ENCODE peak calls at places on chromosome 1, in seven cellular contexts. E is CD4-positive, alpha-beta T cell; G is body of pancreas; Q is A549; B is GM23338; I is heart right ventricle; T is RWPE1. U is an unnamed sample.

GRCh38 chr1:23779826-23780371 is 1.7 kb downstream of the PITHD1 start:
- DNase-seq in E (no peak), G (no peak), Q (peak; percentile 36), B (no peak), I (no peak), T (peak; percentile 64), U (no peak)

GRCh38 chr1:202941372-202941771 is 14.3 kb upstream of the KLHL12 start:
- DNase-seq in E (no peak), G (no peak), Q (no peak), B (no peak), I (no peak), T (no peak), U (no peak)

GRCh38 chr1:241215203-241215602 is 141.8 kb downstream of the RGS7 start:
- DNase-seq in E (no peak), G (no peak), Q (no peak), B (no peak), I (no peak), T (peak; percentile 16), U (no peak)

GRCh38 chr1:9317591-9318331 is 25.1 kb downstream of the SPSB1 start:
- DNase-seq in E (no peak), G (no peak), Q (peak; percentile 45), B (no peak), I (no peak), T (peak; percentile 40), U (peak; percentile 73)

GRCh38 chr1:191852907-191853306 is 305.4 kb upstream of the RGS18 start:
- DNase-seq in E (no peak), G (no peak), Q (no peak), B (peak; percentile 45), I (no peak), T (no peak), U (no peak)

GRCh38 chr1:91406773-91407389 is 2.2 kb upstream of the HFM1 start:
- DNase-seq in E (no peak), G (peak; percentile 10), Q (peak; percentile 14), B (peak; percentile 22), I (no peak), T (no peak), U (no peak)

GRCh38 chr1:111738436-111739221 is 566 bp downstream of the INKA2 start:
- DNase-seq in E (no peak), G (peak; percentile 70), Q (peak; percentile 67), B (peak; percentile 74), I (peak; percentile 85), T (peak; percentile 68), U (peak; percentile 81)

GRCh38 chr1:248622491-248623106 is 12.3 kb downstream of the OR2T11 start:
- DNase-seq in E (no peak), G (no peak), Q (peak; percentile 54), B (peak; percentile 6), I (no peak), T (peak; percentile 28), U (no peak)

GRCh38 chr1:184940226-184940625 is 34.1 kb downstream of the NIBAN1 start:
- DNase-seq in E (no peak), G (no peak), Q (no peak), B (no peak), I (no peak), T (no peak), U (no peak)

GRCh38 chr1:51316764-51317120 is 13.6 kb downstream of the TTC39A start:
- DNase-seq in E (no peak), G (peak; percentile 49), Q (no peak), B (no peak), I (no peak), T (no peak), U (no peak)

GRCh38 chr1:26387447-26387846 is 14.9 kb upstream of the ZNF683 start:
- DNase-seq in E (no peak), G (no peak), Q (peak; percentile 64), B (no peak), I (no peak), T (no peak), U (no peak)

GRCh38 chr1:53450225-53450624 is 9.0 kb upstream of the DMRTB1 start:
- DNase-seq in E (no peak), G (no peak), Q (no peak), B (peak; percentile 63), I (no peak), T (no peak), U (no peak)

GRCh38 chr1:236535656-236536293 is 12.0 kb downstream of the LGALS8 start:
- DNase-seq in E (no peak), G (no peak), Q (no peak), B (no peak), I (no peak), T (no peak), U (no peak)

GRCh38 chr1:55138740-55139283 is 76.4 kb downstream of the USP24 start:
- DNase-seq in E (no peak), G (no peak), Q (no peak), B (no peak), I (no peak), T (no peak), U (no peak)

GRCh38 chr1:174654553-174654952 is 206.8 kb downstream of the GPR52 start:
- DNase-seq in E (no peak), G (no peak), Q (no peak), B (no peak), I (no peak), T (no peak), U (no peak)

GRCh38 chr1:53642607-53643006 is 96.4 kb downstream of the GLIS1 start:
- DNase-seq in E (no peak), G (no peak), Q (no peak), B (no peak), I (no peak), T (no peak), U (no peak)

DNA sequence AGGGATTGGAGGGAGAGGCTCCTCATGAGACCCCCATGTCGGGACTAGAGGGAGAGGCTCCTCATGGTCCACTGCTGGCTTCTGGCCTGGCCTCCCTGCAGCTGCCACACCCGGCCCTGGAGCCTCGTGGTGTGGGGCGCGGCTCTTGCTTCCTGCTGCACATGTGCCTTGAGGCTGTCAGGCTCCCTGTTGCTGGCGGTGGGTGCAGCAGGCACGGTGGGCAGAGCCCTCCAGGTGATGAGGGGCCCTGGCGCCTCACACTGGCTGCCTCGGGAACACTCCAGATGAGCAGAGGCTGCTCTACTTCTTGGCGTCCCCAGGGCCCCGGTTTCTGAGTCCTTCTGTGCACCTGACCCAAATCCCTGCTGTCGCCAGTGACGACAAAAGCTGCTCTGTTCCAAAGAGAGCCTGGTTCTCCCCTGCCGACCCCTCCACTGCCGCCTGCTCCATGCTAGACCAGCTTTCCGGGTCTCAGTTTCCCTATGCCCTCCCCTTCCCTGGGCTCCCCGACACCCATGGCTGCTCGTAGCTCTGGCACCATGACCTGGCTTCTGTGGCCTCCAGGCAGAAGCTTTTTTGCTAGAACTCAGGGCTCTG is 9.7 kb upstream of the ATAD3B start:
- DNase-seq in E (no peak), G (peak; percentile 23), Q (no peak), B (no peak), I (no peak), T (no peak), U (peak; percentile 6)
- TF ChIP-seq CTCF in E (no peak), G (no peak), Q (no peak), B (no peak), I (no peak), T (no peak), U (no peak)

DNA sequence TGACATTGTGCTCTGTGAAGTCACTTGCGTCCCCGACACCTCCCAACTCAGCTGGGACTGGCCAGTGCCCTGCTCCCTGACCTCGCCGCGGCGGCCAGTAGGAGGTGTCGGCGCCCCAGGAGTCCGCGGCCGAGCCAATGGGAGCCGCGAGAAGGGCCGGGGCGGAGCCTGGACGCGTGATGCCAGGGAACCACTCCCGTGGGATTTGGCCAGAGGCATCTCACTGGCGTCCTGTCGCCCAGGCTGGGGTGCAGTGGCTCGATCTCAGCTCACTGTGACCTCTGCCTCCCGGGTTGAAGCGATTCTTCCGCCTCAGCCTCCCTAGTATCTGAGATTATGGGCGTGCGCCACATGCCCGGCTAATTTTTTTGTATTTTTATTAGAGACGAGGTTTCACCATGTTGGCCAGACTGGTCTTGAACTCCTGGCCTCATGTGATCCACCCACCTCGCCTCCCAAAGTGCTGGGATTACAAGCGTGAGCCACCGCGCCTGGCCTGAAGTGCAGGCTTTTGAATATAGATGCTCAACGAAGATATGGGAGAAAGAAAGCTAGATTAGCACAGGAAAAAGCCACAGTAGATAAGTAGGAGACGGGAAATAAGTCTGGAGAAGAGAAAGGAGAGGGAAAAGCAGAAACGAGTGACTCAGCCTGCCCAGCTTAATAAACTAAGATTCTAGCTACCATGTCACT is 38.0 kb downstream of the ZBTB8OS start:
- DNase-seq in E (no peak), G (peak; percentile 94), Q (peak; percentile 83), B (peak; percentile 95), I (peak; percentile 89), T (peak; percentile 84), U (peak; percentile 89)
- H3K27ac ChIP-seq in E (no peak overlapping the region), G (no peak overlapping the region), Q (peak overlapping the region; percentile 85), B (peak overlapping the region; percentile 20), I (peak overlapping the region; percentile 82), T (peak overlapping the region; percentile 31), U (no peak overlapping the region)

GRCh38 chr1:228464487-228464983 is 22.6 kb upstream of the RNF187 start:
- DNase-seq in E (peak; percentile 81), G (peak; percentile 58), Q (peak; percentile 75), B (peak; percentile 97), I (peak; percentile 59), T (peak; percentile 88), U (peak; percentile 42)

GRCh38 chr1:228463009-228463558 is 24.1 kb upstream of the RNF187 start:
- DNase-seq in E (no peak), G (no peak), Q (no peak), B (no peak), I (no peak), T (no peak), U (no peak)

GRCh38 chr1:228465134-228465533 is 22.0 kb upstream of the RNF187 start:
- DNase-seq in E (no peak), G (no peak), Q (no peak), B (peak; percentile 28), I (no peak), T (no peak), U (no peak)

GRCh38 chr1:228462560-228462959 is 24.6 kb upstream of the RNF187 start:
- DNase-seq in E (no peak), G (no peak), Q (no peak), B (no peak), I (no peak), T (no peak), U (no peak)

DNA sequence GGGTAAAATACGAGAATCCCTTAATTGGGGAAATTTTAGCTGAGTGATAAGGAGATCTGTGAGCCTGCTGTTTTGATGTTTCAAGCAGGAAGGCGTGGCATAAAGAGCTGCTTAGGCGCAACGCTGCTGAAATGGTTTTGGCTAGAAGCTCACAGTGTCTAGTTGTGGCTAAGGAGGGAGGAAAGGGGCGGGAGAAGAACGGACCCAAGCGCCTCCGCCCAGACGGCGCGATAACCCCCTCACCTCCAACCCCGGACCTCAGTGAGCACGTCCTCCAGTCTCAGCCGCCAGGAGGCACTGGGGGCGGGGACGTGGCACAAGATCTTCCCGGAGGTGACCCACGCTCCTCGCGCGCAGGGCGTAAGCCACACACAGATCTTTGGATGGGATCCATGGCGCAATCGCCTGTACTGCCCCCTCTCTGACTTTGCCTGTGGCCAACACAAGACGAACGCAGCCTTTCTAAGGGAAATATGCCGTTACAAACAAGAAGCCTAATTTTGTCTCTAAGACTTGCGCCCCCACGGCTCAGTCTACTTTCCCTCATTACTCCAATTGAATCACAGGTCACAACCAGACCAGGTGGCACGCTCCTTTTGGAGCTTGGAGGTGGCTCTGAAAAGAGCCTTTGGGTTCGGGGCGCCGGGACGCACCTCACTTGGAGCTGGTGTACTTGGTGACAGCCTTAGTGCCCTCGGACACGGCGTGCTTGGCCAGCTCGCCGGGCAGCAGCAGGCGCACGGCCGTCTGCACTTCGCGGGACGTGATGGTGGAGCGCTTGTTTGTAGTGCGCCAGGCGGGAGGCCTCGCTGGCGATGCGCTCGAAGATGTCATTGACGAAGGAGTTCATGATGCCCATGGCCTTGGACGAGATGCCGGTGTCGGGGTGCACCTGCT is 23.4 kb upstream of the RNF187 start:
- DNase-seq in E (no peak), G (no peak), Q (peak; percentile 83), B (peak; percentile 84), I (no peak), T (no peak), U (no peak)
- TF ChIP-seq CTCF in E (no peak), G (no peak), Q (peak; percentile 18), B (peak; percentile 47), I (no peak), T (no peak), U (no peak)

GRCh38 chr1:215405211-215405610 is 161.9 kb upstream of the KCTD3 start:
- DNase-seq in E (no peak), G (no peak), Q (no peak), B (no peak), I (no peak), T (no peak), U (no peak)
- H3K27ac ChIP-seq in E (no peak overlapping the region), G (no peak overlapping the region), Q (no peak overlapping the region), B (no peak overlapping the region), I (no peak overlapping the region), T (no peak overlapping the region), U (no peak overlapping the region)